ENCODE peak calls at places on chromosomes 3 and 15, in ten cellular contexts. I, G, F, U, O, E, J, X, T and V are unnamed samples.

GRCh38 chr15:43974852-43975251 is 148.1 kb downstream of the WDR76 start:
- DNase-seq in I (peak; percentile 13), G (no peak), F (no peak), U (no peak), O (no peak), E (no peak), J (peak; percentile 32), X (no peak), T (no peak), V (peak; percentile 16)

GRCh38 chr3:32685604-32686185 is 707 bp downstream of the CNOT10 start:
- DNase-seq in I (no peak), G (no peak), F (no peak), U (peak; percentile 25), O (no peak), E (peak; percentile 5), J (peak; percentile 41), X (peak; percentile 18), T (no peak), V (peak; percentile 34)

GRCh38 chr3:107950413-107950812 is 140.4 kb downstream of the CD47 start:
- DNase-seq in I (no peak), G (no peak), F (no peak), U (no peak), O (no peak), E (no peak), J (no peak), X (no peak), T (no peak), V (no peak)

GRCh38 chr3:134348524-134348923 is 25.7 kb downstream of the AMOTL2 start:
- DNase-seq in I (no peak), G (no peak), F (peak; percentile 75), U (peak; percentile 80), O (no peak), E (no peak), J (no peak), X (peak; percentile 65), T (peak; percentile 82), V (no peak)

GRCh38 chr3:23945903-23946751 is 1.0 kb downstream of the NR1D2 start:
- DNase-seq in I (peak; percentile 97), G (peak; percentile 97), F (peak; percentile 97), U (peak; percentile 97), O (peak; percentile 99), E (peak; percentile 93), J (peak; percentile 97), X (peak; percentile 92), T (peak; percentile 98), V (peak; percentile 98)

GRCh38 chr3:188974856-188975611 is 196.7 kb upstream of the TPRG1 start:
- DNase-seq in I (no peak), G (no peak), F (no peak), U (no peak), O (no peak), E (no peak), J (no peak), X (peak; percentile 85), T (no peak), V (no peak)

GRCh38 chr3:32420138-32420981 is 28.7 kb downstream of the CMTM7 start:
- DNase-seq in I (no peak), G (peak; percentile 73), F (peak; percentile 58), U (peak; percentile 65), O (no peak), E (peak; percentile 87), J (peak; percentile 74), X (no peak), T (peak; percentile 80), V (peak; percentile 61)

GRCh38 chr3:14317057-14317553 is 85.3 kb upstream of the SLC6A6 start:
- DNase-seq in I (no peak), G (peak; percentile 25), F (no peak), U (no peak), O (no peak), E (no peak), J (no peak), X (no peak), T (no peak), V (no peak)

GRCh38 chr3:156547637-156548036 is 7.3 kb downstream of the SSR3 start:
- DNase-seq in I (no peak), G (no peak), F (no peak), U (peak; percentile 65), O (no peak), E (peak; percentile 14), J (no peak), X (no peak), T (no peak), V (no peak)

GRCh38 chr3:105367063-105367405 is 325 bp downstream of the ALCAM start:
- DNase-seq in I (peak; percentile 31), G (peak; percentile 23), F (peak; percentile 32), U (no peak), O (peak; percentile 39), E (peak; percentile 12), J (peak; percentile 46), X (no peak), T (peak; percentile 41), V (peak; percentile 26)

GRCh38 chr15:98866503-98866902 is 141.1 kb downstream of the PGPEP1L start:
- DNase-seq in I (no peak), G (peak; percentile 66), F (no peak), U (peak; percentile 80), O (no peak), E (no peak), J (no peak), X (peak; percentile 88), T (no peak), V (no peak)

GRCh38 chr15:77646104-77646694 is 13.5 kb upstream of the LINGO1 start:
- DNase-seq in I (no peak), G (no peak), F (no peak), U (no peak), O (no peak), E (no peak), J (no peak), X (no peak), T (no peak), V (no peak)

GRCh38 chr15:96887730-96888129 is 557.2 kb downstream of the NR2F2 start:
- DNase-seq in I (no peak), G (no peak), F (no peak), U (peak; percentile 58), O (no peak), E (peak; percentile 19), J (no peak), X (peak; percentile 38), T (no peak), V (no peak)

GRCh38 chr15:41546846-41547786 is 3.1 kb upstream of the RPAP1 start:
- DNase-seq in I (no peak), G (no peak), F (no peak), U (peak; percentile 75), O (no peak), E (no peak), J (no peak), X (peak; percentile 74), T (no peak), V (no peak)

GRCh38 chr3:138615462-138615861 is 6.9 kb downstream of the FAIM start:
- DNase-seq in I (no peak), G (no peak), F (no peak), U (no peak), O (no peak), E (no peak), J (no peak), X (no peak), T (no peak), V (no peak)

GRCh38 chr15:80517290-80517689 is 113.1 kb downstream of the ARNT2 start:
- DNase-seq in I (no peak), G (no peak), F (no peak), U (no peak), O (no peak), E (no peak), J (no peak), X (no peak), T (no peak), V (no peak)

GRCh38 chr15:80523746-80524145 is 119.6 kb downstream of the ARNT2 start:
- DNase-seq in I (no peak), G (no peak), F (no peak), U (no peak), O (no peak), E (no peak), J (no peak), X (no peak), T (no peak), V (no peak)

GRCh38 chr15:80512729-80513670 is 108.8 kb downstream of the ARNT2 start:
- DNase-seq in I (peak; percentile 17), G (peak; percentile 19), F (no peak), U (peak; percentile 20), O (no peak), E (peak; percentile 38), J (no peak), X (peak; percentile 56), T (no peak), V (no peak)

GRCh38 chr15:80514071-80514780 is 110.0 kb downstream of the ARNT2 start:
- DNase-seq in I (no peak), G (no peak), F (no peak), U (peak; percentile 93), O (no peak), E (no peak), J (no peak), X (peak; percentile 93), T (no peak), V (no peak)

GRCh38 chr15:80518522-80518921 is 114.3 kb downstream of the ARNT2 start:
- DNase-seq in I (no peak), G (no peak), F (no peak), U (no peak), O (no peak), E (no peak), J (no peak), X (no peak), T (no peak), V (no peak)
- TF ChIP-seq CTCF in I (no peak), G (no peak), F (no peak), U (no peak), O (no peak), E (no peak), J (no peak), X (no peak), T (no peak), V (no peak)

DNA sequence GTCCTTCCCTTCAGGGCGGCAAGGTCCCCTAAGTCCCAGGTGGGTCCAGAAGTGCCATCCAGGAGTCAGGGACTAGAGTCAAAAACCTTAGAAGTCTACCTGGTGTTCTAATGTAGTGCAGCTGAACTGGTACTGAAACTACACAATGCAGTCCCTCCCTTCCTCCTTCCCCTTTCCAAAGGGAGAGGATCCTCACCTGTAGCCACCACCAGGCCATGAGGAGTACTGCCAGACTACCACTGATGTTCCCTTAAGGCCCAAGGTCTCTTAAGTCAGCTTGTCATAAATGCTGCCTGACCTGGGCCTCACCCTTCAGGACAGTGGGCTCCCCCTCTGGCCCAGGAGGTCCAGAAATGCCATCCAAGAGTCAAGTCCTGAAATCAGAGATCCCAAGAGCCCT is 98.9 kb downstream of the ULK4 start:
- DNase-seq in I (peak; percentile 14), G (peak; percentile 70), F (no peak), U (no peak), O (no peak), E (no peak), J (no peak), X (no peak), T (no peak), V (no peak)
- TF ChIP-seq CTCF in I (peak; percentile 25), G (peak; percentile 62), F (no peak), U (peak; percentile 17), O (no peak), E (no peak), J (no peak), X (peak; percentile 3), T (no peak), V (no peak)

GRCh38 chr3:39541917-39542329 is 74.4 kb downstream of the MOBP start:
- DNase-seq in I (no peak), G (peak; percentile 68), F (no peak), U (peak; percentile 58), O (no peak), E (peak; percentile 6), J (no peak), X (peak; percentile 51), T (no peak), V (no peak)
- TF ChIP-seq CTCF in I (peak; percentile 21), G (peak; percentile 61), F (no peak), U (peak; percentile 54), O (peak; percentile 38), E (peak; percentile 73), J (no peak), X (peak; percentile 68), T (peak; percentile 40), V (no peak)

GRCh38 chr3:16060358-16060852 is 114.1 kb upstream of the GALNT15 start:
- DNase-seq in I (no peak), G (peak; percentile 29), F (peak; percentile 25), U (peak; percentile 100), O (no peak), E (peak; percentile 80), J (no peak), X (peak; percentile 100), T (peak; percentile 22), V (no peak)
- TF ChIP-seq CTCF in I (no peak), G (peak; percentile 40), F (no peak), U (no peak), O (no peak), E (no peak), J (no peak), X (peak; percentile 4), T (no peak), V (no peak)